ENCODE peak calls at places on chromosomes 16 and 17, in ten cellular contexts. M, T, G, O, Q, E, N, V, Z and L are unnamed samples.

GRCh38 chr16:1817276-1817589 is 9.4 kb downstream of the HAGH start:
- DNase-seq in M (no peak), T (no peak), G (no peak), O (no peak), Q (no peak), E (no peak), N (no peak), V (no peak), Z (no peak), L (no peak)

GRCh38 chr17:51238253-51238887 is 21.5 kb downstream of the MBTD1 start:
- DNase-seq in M (no peak), T (no peak), G (peak; percentile 62), O (no peak), Q (no peak), E (no peak), N (no peak), V (no peak), Z (peak; percentile 40), L (no peak)

GRCh38 chr16:4328580-4329353 is 12.9 kb downstream of the GLIS2 start:
- DNase-seq in M (no peak), T (no peak), G (no peak), O (no peak), Q (no peak), E (peak; percentile 76), N (no peak), V (peak; percentile 70), Z (no peak), L (peak; percentile 24)

GRCh38 chr16:57185446-57185944 is 344 bp downstream of the PSME3IP1 start:
- DNase-seq in M (peak; percentile 43), T (peak; percentile 53), G (no peak), O (peak; percentile 50), Q (peak; percentile 30), E (peak; percentile 82), N (peak; percentile 64), V (peak; percentile 48), Z (no peak), L (peak; percentile 67)

GRCh38 chr17:49968380-49969133 is 433 bp upstream of the DLX4 start:
- DNase-seq in M (no peak), T (peak; percentile 52), G (peak; percentile 38), O (peak; percentile 23), Q (peak; percentile 22), E (no peak), N (peak; percentile 59), V (peak; percentile 46), Z (no peak), L (peak; percentile 54)

GRCh38 chr17:2043785-2044184 is 2.0 kb downstream of the OVCA2 start:
- DNase-seq in M (no peak), T (no peak), G (no peak), O (no peak), Q (no peak), E (no peak), N (no peak), V (no peak), Z (no peak), L (no peak)

GRCh38 chr17:27625856-27626255 is 5.1 kb upstream of the LGALS9 start:
- DNase-seq in M (no peak), T (no peak), G (no peak), O (no peak), Q (no peak), E (no peak), N (no peak), V (no peak), Z (no peak), L (no peak)

GRCh38 chr16:4383591-4384495 is 12.2 kb downstream of the VASN start:
- DNase-seq in M (no peak), T (no peak), G (peak; percentile 37), O (no peak), Q (no peak), E (no peak), N (no peak), V (no peak), Z (no peak), L (no peak)

GRCh38 chr16:15643453-15644305 is 725 bp upstream of the MARF1 start:
- DNase-seq in M (peak; percentile 23), T (no peak), G (peak; percentile 73), O (peak; percentile 25), Q (peak; percentile 11), E (no peak), N (peak; percentile 45), V (peak; percentile 36), Z (no peak), L (peak; percentile 12)

GRCh38 chr16:57781741-57782606 is 20.3 kb downstream of the KIFC3 start:
- DNase-seq in M (no peak), T (no peak), G (no peak), O (no peak), Q (no peak), E (no peak), N (no peak), V (no peak), Z (no peak), L (no peak)

GRCh38 chr17:66351053-66351452 is 48.6 kb downstream of the PRKCA start:
- DNase-seq in M (no peak), T (peak; percentile 84), G (no peak), O (no peak), Q (no peak), E (peak; percentile 71), N (peak; percentile 69), V (peak; percentile 30), Z (no peak), L (peak; percentile 77)

GRCh38 chr17:8611135-8611534 is 19.4 kb downstream of the MYH10 start:
- DNase-seq in M (no peak), T (no peak), G (peak; percentile 22), O (no peak), Q (peak; percentile 16), E (no peak), N (no peak), V (no peak), Z (no peak), L (no peak)

GRCh38 chr17:1643293-1643998 is 2.1 kb downstream of the SCARF1 start:
- DNase-seq in M (no peak), T (peak; percentile 92), G (no peak), O (peak; percentile 26), Q (peak; percentile 83), E (no peak), N (peak; percentile 93), V (no peak), Z (no peak), L (peak; percentile 91)

GRCh38 chr16:20901441-20902112 is 1.0 kb downstream of the LYRM1 start:
- DNase-seq in M (peak; percentile 55), T (peak; percentile 68), G (peak; percentile 72), O (peak; percentile 45), Q (peak; percentile 57), E (peak; percentile 84), N (peak; percentile 64), V (peak; percentile 52), Z (no peak), L (peak; percentile 53)

GRCh38 chr17:35977509-35977908 is 3.8 kb downstream of the CCL16 start:
- DNase-seq in M (no peak), T (no peak), G (no peak), O (no peak), Q (no peak), E (no peak), N (no peak), V (no peak), Z (no peak), L (no peak)

GRCh38 chr16:27529962-27530361 is 19.8 kb downstream of the GTF3C1 start:
- DNase-seq in M (no peak), T (no peak), G (no peak), O (no peak), Q (no peak), E (no peak), N (no peak), V (no peak), Z (no peak), L (no peak)

GRCh38 chr17:65035191-65035590 is 21.3 kb downstream of the GNA13 start:
- DNase-seq in M (no peak), T (no peak), G (peak; percentile 41), O (no peak), Q (no peak), E (no peak), N (no peak), V (no peak), Z (no peak), L (no peak)
- H3K27ac ChIP-seq in M (no peak overlapping the region), T (peak overlapping the region; percentile 51), G (peak overlapping the region; percentile 44), O (peak overlapping the region; percentile 56), Q (no peak overlapping the region), E (peak overlapping the region; percentile 68), N (no peak overlapping the region), V (peak overlapping the region; percentile 58), Z (no peak overlapping the region), L (no peak overlapping the region)

GRCh38 chr17:81453712-81454111 is 58.5 kb downstream of the BAHCC1 start:
- DNase-seq in M (no peak), T (no peak), G (no peak), O (no peak), Q (no peak), E (no peak), N (no peak), V (no peak), Z (no peak), L (no peak)
- TF ChIP-seq POLR2A in M (no peak), T (no peak), G (no peak), O (no peak), Q (no peak), E (no peak), N (no peak), V (no peak), Z (no peak), L (no peak)

DNA sequence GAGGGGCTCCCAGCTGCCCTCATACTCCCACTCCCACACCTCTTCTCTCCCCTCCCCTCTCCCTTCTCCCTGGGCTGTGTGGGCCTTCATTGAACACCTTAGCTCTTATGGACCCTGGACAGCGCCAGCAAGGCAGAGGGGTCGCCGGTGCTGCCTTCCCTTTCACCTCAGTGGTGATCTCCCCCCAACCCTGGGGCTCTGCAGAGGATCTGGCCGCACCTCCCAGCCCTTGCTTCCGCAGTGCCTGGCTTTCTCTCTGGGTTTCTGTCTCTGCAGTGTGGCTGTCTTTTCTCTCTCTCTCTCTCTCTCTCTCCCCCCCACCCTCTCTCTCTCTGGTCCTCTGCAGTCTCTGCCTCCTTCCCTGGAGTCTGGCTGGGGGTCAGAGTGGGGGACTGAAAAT is 1.2 kb downstream of the SEZ6L2 start:
- DNase-seq in M (no peak), T (no peak), G (no peak), O (no peak), Q (no peak), E (no peak), N (no peak), V (no peak), Z (no peak), L (no peak)
- H3K27ac ChIP-seq in M (no peak overlapping the region), T (no peak overlapping the region), G (no peak overlapping the region), O (no peak overlapping the region), Q (no peak overlapping the region), E (no peak overlapping the region), N (no peak overlapping the region), V (no peak overlapping the region), Z (no peak overlapping the region), L (no peak overlapping the region)

DNA sequence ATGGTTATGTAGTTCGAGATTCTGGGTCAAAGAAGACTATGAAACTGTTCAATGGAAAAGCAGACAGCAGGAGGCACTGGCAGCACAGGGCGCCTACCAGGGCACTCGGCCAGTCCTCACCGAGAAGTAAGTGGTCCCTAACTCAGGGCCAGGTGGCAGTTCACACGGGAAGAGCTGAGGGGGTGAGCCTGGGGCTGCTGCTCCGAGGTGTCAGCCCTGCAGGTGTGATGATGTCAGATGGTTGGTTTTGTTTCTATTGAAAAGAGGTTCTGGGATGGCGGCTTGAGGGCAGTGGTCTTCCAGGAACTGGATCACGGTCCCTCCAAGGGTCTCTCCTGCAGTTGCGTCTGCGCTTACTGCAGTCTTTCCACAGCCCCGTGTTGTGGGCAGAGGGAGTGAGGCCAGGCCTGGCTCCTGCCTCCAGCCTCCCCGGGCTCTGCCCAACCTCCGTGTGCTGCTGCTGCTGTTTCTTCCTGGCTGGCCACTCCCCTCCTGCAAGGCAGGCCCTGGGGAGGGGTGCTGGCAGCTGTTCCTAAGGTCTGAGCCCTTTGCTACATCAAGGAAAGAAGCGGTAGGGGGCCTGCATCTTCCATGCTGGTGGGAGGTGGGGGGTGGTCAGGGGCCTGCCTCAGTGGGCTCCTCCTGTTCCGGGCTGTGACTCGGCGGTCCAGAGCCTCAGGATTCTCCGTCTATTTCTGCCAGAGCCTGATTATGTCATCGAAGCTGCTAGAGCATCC is 22.6 kb downstream of the RNF213 start:
- DNase-seq in M (no peak), T (no peak), G (no peak), O (no peak), Q (no peak), E (no peak), N (no peak), V (no peak), Z (no peak), L (no peak)
- TF ChIP-seq POLR2A in M (no peak), T (no peak), G (no peak), O (no peak), Q (no peak), E (no peak), N (no peak), V (no peak), Z (peak; percentile 22), L (no peak)